ENCODE peak calls at places on chromosome 1, in ten cellular contexts. W is fibroblast of lung, I is hepatocyte, L is HCT116, R is MM.1S, V is GM23338, K is astrocyte, P is GM12878, O is keratinocyte, Y is K562. U is an unnamed sample.

GRCh38 chr1:23394176-23394575 is 24.5 kb upstream of the ZNF436 start:
- DNase-seq in W (peak; percentile 82), I (peak; percentile 72), L (no peak), R (no peak), V (no peak), K (peak; percentile 76), P (no peak), O (no peak), Y (no peak), U (no peak)

GRCh38 chr1:168980180-168980579 is 126.3 kb upstream of the ATP1B1 start:
- DNase-seq in W (no peak), I (no peak), L (no peak), R (no peak), V (no peak), K (no peak), P (no peak), O (no peak), Y (no peak), U (no peak)

GRCh38 chr1:173469656-173470055 is 7.5 kb upstream of the PRDX6 start:
- DNase-seq in W (no peak), I (no peak), L (no peak), R (no peak), V (no peak), K (no peak), P (no peak), O (no peak), Y (no peak), U (no peak)

GRCh38 chr1:91026777-91027176 is 4.9 kb upstream of the ZNF644 start:
- DNase-seq in W (peak; percentile 27), I (no peak), L (no peak), R (peak; percentile 32), V (no peak), K (no peak), P (no peak), O (no peak), Y (peak; percentile 10), U (no peak)

GRCh38 chr1:65255088-65256050 is 54.0 kb upstream of the DNAJC6 start:
- DNase-seq in W (peak; percentile 16), I (peak; percentile 33), L (no peak), R (no peak), V (peak; percentile 49), K (no peak), P (no peak), O (no peak), Y (peak; percentile 66), U (no peak)

GRCh38 chr1:178262101-178262500 is 168.2 kb downstream of the RASAL2 start:
- DNase-seq in W (peak; percentile 80), I (peak; percentile 20), L (no peak), R (no peak), V (peak; percentile 79), K (peak; percentile 80), P (no peak), O (no peak), Y (no peak), U (no peak)

GRCh38 chr1:40897499-40897898 is 35.3 kb upstream of the CITED4 start:
- DNase-seq in W (peak; percentile 63), I (no peak), L (no peak), R (no peak), V (no peak), K (peak; percentile 50), P (no peak), O (peak; percentile 61), Y (no peak), U (no peak)

GRCh38 chr1:206708058-206708457 is 23.4 kb downstream of the MAPKAPK2 start:
- DNase-seq in W (no peak), I (no peak), L (no peak), R (peak; percentile 61), V (peak; percentile 47), K (no peak), P (no peak), O (no peak), Y (peak; percentile 42), U (no peak)

GRCh38 chr1:200980873-200981272 is 42.6 kb downstream of the KIF21B start:
- DNase-seq in W (no peak), I (no peak), L (no peak), R (no peak), V (no peak), K (no peak), P (no peak), O (no peak), Y (no peak), U (no peak)

GRCh38 chr1:200982071-200982945 is 41.2 kb downstream of the KIF21B start:
- DNase-seq in W (peak; percentile 21), I (no peak), L (no peak), R (no peak), V (no peak), K (peak; percentile 12), P (no peak), O (no peak), Y (no peak), U (no peak)

GRCh38 chr1:200980452-200980772 is 43.1 kb downstream of the KIF21B start:
- DNase-seq in W (no peak), I (no peak), L (no peak), R (no peak), V (no peak), K (no peak), P (no peak), O (no peak), Y (no peak), U (no peak)

GRCh38 chr1:200981278-200981677 is 42.2 kb downstream of the KIF21B start:
- DNase-seq in W (no peak), I (no peak), L (no peak), R (no peak), V (no peak), K (no peak), P (no peak), O (no peak), Y (no peak), U (no peak)

DNA sequence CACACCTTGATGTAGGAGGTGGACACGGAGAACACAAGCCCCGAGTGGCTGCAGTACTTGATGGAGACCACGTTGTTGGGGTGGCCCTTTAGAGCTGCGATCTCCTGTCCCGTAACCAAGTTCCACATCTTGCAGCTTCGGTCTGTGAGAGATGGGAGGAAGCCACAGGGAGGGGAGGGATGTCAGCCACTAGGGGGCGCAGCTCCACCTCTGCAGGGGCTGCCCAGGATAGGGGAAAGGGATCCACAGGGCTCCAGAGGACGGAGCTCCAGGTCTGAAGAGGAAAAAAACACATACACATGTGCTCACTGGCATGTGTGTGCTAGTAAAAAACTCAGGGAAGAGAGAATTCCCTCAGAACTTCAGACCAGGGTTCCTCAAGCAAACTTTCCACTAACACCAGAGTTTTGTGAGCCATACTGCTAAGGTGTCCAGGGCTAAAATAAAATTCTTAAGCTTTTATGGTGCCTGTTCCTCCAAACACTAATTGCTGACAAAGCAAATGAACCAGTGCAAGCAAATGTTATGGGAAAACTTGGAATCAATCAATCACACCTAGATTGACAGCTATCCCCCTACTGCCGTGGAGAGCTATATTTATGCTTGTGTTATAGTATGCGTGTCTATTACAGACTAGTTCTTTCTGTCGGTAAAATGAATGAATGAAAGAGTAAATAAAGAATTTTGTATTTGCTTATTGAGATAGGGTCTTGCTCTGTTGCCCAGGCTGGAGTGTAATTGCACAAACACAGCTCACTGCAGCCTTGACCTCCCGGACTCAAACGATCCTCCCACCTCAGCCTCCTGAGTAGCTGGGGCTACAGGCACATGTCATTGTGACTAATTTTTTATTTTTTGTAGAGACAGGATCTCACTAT is 43.7 kb downstream of the KIF21B start:
- DNase-seq in W (peak; percentile 6), I (peak; percentile 36), L (peak; percentile 12), R (peak; percentile 58), V (peak; percentile 87), K (no peak), P (no peak), O (no peak), Y (peak; percentile 83), U (peak; percentile 69)
- TF ChIP-seq CTCF in W (peak; percentile 44), I (peak; percentile 26), L (peak; percentile 89), R (peak; percentile 98), V (peak; percentile 95), K (peak; percentile 42), P (peak; percentile 53), O (peak; percentile 82), Y (peak; percentile 97), U (peak; percentile 80)

GRCh38 chr1:202888204-202888506 is 794 bp downstream of the RABIF start:
- DNase-seq in W (peak; percentile 61), I (no peak), L (peak; percentile 4), R (no peak), V (no peak), K (peak; percentile 56), P (peak; percentile 4), O (no peak), Y (no peak), U (no peak)

GRCh38 chr1:202892501-202892900 is 3.6 kb upstream of the RABIF start:
- DNase-seq in W (no peak), I (no peak), L (no peak), R (no peak), V (no peak), K (no peak), P (no peak), O (no peak), Y (no peak), U (no peak)

GRCh38 chr1:202890392-202890791 is 1.4 kb upstream of the RABIF start:
- DNase-seq in W (no peak), I (no peak), L (no peak), R (no peak), V (no peak), K (no peak), P (no peak), O (no peak), Y (no peak), U (no peak)

DNA sequence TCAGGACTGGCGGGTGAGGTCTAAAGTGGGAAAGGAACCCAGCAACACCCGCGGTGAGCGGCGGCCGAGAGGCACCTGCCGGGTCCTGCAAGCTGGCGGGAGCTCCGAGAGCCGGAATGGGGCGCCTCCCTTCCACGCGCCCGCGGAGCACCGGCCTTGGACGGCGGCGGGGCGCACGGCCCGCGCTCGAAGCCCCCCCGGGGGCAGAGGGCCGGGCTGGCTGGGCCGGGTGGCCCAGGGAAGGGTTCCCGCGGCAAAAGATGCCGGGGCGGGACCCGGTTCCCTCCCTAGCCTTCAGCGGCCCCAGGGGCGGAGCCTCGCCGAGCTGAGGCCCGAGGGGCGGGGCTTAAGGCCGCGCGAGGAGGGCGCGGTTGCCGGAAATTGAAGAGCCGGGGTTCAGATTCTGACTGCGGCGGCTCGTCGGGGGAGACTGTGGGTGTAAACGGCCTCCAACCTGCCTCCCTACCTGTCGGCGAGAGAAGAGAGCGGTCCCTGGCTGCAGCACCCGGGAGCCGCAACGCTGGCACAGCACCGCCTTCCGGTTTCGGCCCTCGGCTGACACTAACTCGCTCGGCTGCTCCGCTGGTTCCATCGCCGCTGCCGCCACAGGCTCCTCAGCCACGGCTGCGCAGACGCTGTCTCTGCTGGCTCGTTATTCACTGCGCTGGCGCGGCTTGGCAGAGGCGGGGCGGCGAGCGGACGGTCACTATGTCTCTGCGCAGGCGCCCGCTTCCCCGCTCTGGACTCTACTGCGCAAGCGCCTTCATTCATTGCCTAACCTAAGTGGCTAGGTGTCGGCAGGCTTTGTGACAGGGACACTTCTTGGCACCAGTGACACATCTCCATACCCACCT is at the start of gene RABIF:
- DNase-seq in W (peak; percentile 89), I (peak; percentile 99), L (peak; percentile 88), R (peak; percentile 100), V (peak; percentile 96), K (peak; percentile 79), P (peak; percentile 88), O (peak; percentile 57), Y (peak; percentile 98), U (peak; percentile 98)
- TF ChIP-seq EZH2 in W (no peak), I (no peak), L (no peak), R (no peak), V (no peak), K (no peak), P (no peak), O (no peak), Y (no peak), U (no peak)

GRCh38 chr1:36306902-36307456 is 811 bp downstream of the SH3D21 start:
- DNase-seq in W (peak; percentile 90), I (peak; percentile 98), L (peak; percentile 72), R (peak; percentile 95), V (peak; percentile 98), K (peak; percentile 78), P (peak; percentile 80), O (peak; percentile 81), Y (peak; percentile 98), U (peak; percentile 95)
- TF ChIP-seq CTCF in W (no peak), I (no peak), L (no peak), R (no peak), V (no peak), K (no peak), P (no peak), O (no peak), Y (no peak), U (no peak)

GRCh38 chr1:63326106-63326472 is 3.7 kb downstream of the FOXD3 start:
- DNase-seq in W (no peak), I (no peak), L (no peak), R (no peak), V (peak; percentile 69), K (no peak), P (no peak), O (no peak), Y (no peak), U (no peak)

GRCh38 chr1:63322944-63323865 is 838 bp downstream of the FOXD3 start:
- DNase-seq in W (no peak), I (peak; percentile 56), L (no peak), R (no peak), V (peak; percentile 78), K (no peak), P (no peak), O (no peak), Y (peak; percentile 43), U (peak; percentile 62)

GRCh38 chr1:63322248-63322943 is at the start of gene FOXD3:
- DNase-seq in W (no peak), I (peak; percentile 74), L (peak; percentile 27), R (peak; percentile 41), V (peak; percentile 95), K (no peak), P (no peak), O (no peak), Y (peak; percentile 83), U (peak; percentile 87)

GRCh38 chr1:63324779-63325119 is 2.4 kb downstream of the FOXD3 start:
- DNase-seq in W (no peak), I (no peak), L (no peak), R (no peak), V (no peak), K (no peak), P (no peak), O (no peak), Y (no peak), U (no peak)

DNA sequence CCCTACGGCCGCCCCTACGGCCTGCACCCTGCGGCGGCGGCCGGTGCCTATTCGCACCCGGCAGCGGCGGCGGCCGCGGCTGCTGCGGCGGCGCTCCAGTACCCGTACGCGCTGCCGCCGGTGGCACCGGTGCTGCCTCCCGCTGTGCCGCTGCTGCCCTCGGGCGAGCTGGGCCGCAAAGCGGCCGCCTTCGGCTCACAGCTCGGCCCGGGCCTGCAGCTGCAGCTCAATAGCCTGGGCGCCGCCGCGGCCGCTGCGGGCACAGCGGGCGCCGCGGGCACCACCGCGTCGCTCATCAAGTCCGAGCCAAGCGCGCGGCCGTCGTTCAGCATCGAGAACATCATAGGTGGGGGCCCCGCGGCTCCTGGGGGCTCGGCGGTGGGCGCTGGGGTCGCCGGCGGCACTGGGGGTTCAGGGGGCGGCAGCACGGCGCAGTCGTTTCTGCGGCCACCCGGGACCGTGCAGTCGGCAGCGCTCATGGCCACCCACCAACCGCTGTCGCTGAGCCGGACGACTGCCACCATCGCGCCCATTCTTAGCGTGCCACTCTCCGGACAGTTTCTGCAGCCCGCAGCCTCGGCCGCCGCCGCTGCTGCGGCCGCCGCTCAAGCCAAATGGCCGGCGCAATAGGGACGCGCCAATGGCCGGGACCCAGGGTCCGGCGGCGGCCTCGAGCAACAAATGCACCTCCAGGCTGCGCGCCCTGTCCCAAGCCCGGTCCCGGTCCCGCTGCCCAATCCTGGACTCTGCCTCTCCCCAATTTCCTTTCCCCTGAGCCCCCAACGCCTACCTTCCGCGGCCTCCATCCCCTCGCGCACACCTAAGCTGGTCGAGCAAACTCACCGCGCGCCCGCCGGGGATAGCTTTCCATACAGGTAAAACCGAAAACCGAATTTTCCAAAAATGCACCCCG is 1.8 kb downstream of the FOXD3 start:
- DNase-seq in W (no peak), I (peak; percentile 12), L (no peak), R (no peak), V (peak; percentile 65), K (no peak), P (no peak), O (no peak), Y (no peak), U (no peak)
- TF ChIP-seq EZH2 in W (peak; percentile 98), I (peak; percentile 100), L (no peak), R (no peak), V (no peak), K (peak; percentile 62), P (no peak), O (peak; percentile 95), Y (no peak), U (no peak)

U was measured in A673.